ENCODE peak calls at places on chromosomes 2 and 18, in seven cellular contexts. I is OCI-LY7, B is left ventricle myocardium inferior, T is AG04449, F is AG10803, N is mammary epithelial cell, S is PC-9. J is an unnamed sample.

GRCh38 chr2:70399046-70399445 is 97.2 kb upstream of the FAM136A start:
- DNase-seq in T (no peak), I (no peak), B (no peak), F (no peak), N (peak), S (no peak), J (no peak)

GRCh38 chr2:146917430-146918037 is 927.3 kb upstream of the ACVR2A start:
- DNase-seq in I (no peak), N (no peak), S (no peak), T (no peak), B (no peak), F (no peak), J (peak)

GRCh38 chr2:28469304-28469703 is 26.6 kb upstream of the PLB1 start:
- DNase-seq in B (no peak), T (peak), F (peak), S (no peak), I (no peak), N (no peak), J (peak)

GRCh38 chr18:48621240-48621639 is 82.4 kb downstream of the CTIF start:
- DNase-seq in S (no peak), I (no peak), F (peak), N (peak), T (peak), B (no peak), J (peak)

GRCh38 chr2:15829091-15829801 is 111.1 kb upstream of the MYCN start:
- DNase-seq in T (no peak), B (no peak), S (no peak), I (no peak), F (no peak), N (no peak), J (no peak)

GRCh38 chr2:213148572-213149331 is 2.7 kb downstream of the IKZF2 start:
- DNase-seq in S (no peak), T (no peak), F (no peak), B (no peak), N (no peak), I (peak), J (no peak)

GRCh38 chr18:44090453-44090852 is 590.2 kb upstream of the SETBP1 start:
- DNase-seq in S (no peak), T (no peak), N (peak), F (no peak), B (no peak), I (no peak), J (no peak)

GRCh38 chr18:76979111-76979751 is 153.4 kb downstream of the MBP start:
- DNase-seq in B (no peak), F (no peak), S (no peak), T (no peak), N (no peak), I (no peak), J (no peak)

GRCh38 chr2:126827371-126827770 is 71.3 kb upstream of the TEX51 start:
- DNase-seq in F (no peak), N (no peak), I (no peak), T (no peak), B (no peak), S (no peak), J (no peak)

GRCh38 chr2:72367530-72368225 is 220.0 kb upstream of the CYP26B1 start:
- DNase-seq in T (peak), I (no peak), N (peak), B (peak), F (peak), S (peak), J (peak)

GRCh38 chr2:142175917-142176316 is 45.1 kb upstream of the LRP1B start:
- DNase-seq in I (no peak), T (no peak), B (no peak), S (no peak), N (no peak), F (no peak), J (no peak)

GRCh38 chr2:106105151-106105922 is 88.8 kb downstream of the UXS1 start:
- DNase-seq in T (no peak), F (no peak), I (no peak), B (no peak), N (no peak), S (no peak), J (no peak)

GRCh38 chr2:16166327-16166981 is 226.1 kb downstream of the MYCN start:
- DNase-seq in F (no peak), B (no peak), S (no peak), N (no peak), T (no peak), I (no peak), J (no peak)

GRCh38 chr2:118882693-118883336 is 35.4 kb upstream of the EN1 start:
- DNase-seq in S (peak), I (peak), F (peak), B (peak), N (peak), T (peak), J (peak)

GRCh38 chr18:35110037-35110436 is 68.8 kb downstream of the MAPRE2 start:
- DNase-seq in S (no peak), I (no peak), F (no peak), N (no peak), T (no peak), B (no peak), J (no peak)

GRCh38 chr2:9258501-9258900 is 51.9 kb downstream of the ASAP2 start:
- DNase-seq in N (no peak), T (no peak), I (no peak), B (no peak), F (no peak), S (no peak), J (peak)

DNA sequence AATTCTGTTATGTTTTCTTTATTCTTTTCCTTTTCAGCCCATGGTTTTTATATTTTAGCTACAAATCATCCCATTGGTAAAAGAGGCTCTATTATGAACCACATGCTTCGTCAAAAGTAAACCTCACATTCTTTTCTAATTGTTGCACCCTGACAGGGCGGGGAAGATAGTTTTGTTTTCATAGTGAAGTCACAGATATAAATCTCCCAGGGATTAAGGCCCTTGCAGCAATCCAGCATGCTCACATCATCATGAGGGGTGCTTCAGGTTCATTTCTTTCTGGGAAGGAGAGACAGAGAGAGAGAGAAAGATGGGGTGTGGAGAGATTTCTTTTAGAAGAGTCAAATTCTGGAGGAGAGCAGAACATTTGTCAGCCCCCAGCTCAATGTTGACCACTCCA is 124.5 kb upstream of the CDC42EP3 start:
- DNase-seq in I (no peak), B (no peak), T (peak), F (peak), N (peak), S (peak), J (peak)
- TF ChIP-seq CTCF in I (no peak), B (no peak), T (no peak), F (no peak), N (no peak), S (no peak), J (no peak)

DNA sequence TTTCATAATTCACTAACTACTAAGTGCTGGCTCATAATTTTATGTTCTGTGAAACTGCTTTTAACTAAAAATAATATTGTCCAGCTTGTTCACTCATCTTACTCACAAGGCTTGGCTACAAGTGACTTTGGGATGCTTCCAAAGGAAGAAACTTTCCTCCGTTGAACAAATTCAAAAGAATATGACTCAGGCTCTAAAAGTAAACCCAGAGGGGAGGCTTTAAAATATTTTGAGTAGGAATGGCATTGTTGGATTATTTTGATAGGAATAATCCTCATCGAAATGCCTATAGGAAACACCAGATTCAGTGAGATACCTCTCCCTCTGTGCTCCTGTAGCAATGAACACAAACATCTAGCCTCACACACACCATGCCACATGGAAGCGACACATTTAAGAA is 25.2 kb upstream of the TLK1 start:
- DNase-seq in I (no peak), B (no peak), T (peak), N (no peak), F (peak), S (no peak), J (peak)
- H3K4me3 ChIP-seq in I (no peak), B (no peak), T (no peak), N (no peak), F (no peak), S (no peak), J (no peak)

GRCh38 chr2:52144588-52144987 is 1112.7 kb upstream of the NRXN1 start:
- DNase-seq in S (no peak), I (no peak), N (no peak), B (no peak), T (no peak), F (no peak), J (peak)
- TF ChIP-seq CTCF in S (no peak), I (peak), N (peak), B (no peak), T (no peak), F (no peak), J (no peak)

GRCh38 chr2:66582975-66583842 is 148.3 kb downstream of the MEIS1 start:
- DNase-seq in N (no peak), T (no peak), I (peak), S (no peak), B (no peak), F (peak), J (no peak)
- H3K4me3 ChIP-seq in N (no peak), T (no peak), I (no peak), S (no peak), B (no peak), F (peak), J (peak)